ENCODE peak calls at places on chromosomes 2 and 18, in nine cellular contexts. One of them, this sample, is unnamed.

GRCh38 chr2:71505086-71505769 is 51.9 kb downstream of the DYSF start:
- DNase-seq in NK-92 treated with Interleukin-12 subunit alpha and Interleukin-12 subunit beta, amount 100 ng/mL, for 24 hours: no peak
- DNase-seq in WTC11: no peak
- DNase-seq in GM03348: no peak
- DNase-seq in T-helper 2 cell: no peak
- DNase-seq in stimulated activated CD8-positive, alpha-beta memory T cell treated with anti-CD3 and anti-CD28 coated beads, Interleukin-7, amount 100 ng/mL, for 48 hours: no peak
- DNase-seq in Daoy: peak
- DNase-seq in NCI-H524 treated with DMSO at 0.1 percent for 48 hours: peak
- DNase-seq in choroid plexus epithelial cell: no peak
- DNase-seq in this sample: no peak

GRCh38 chr18:44411971-44412370 is 268.7 kb upstream of the SETBP1 start:
- DNase-seq in Daoy: no peak
- DNase-seq in choroid plexus epithelial cell: no peak
- DNase-seq in GM03348: no peak
- DNase-seq in NCI-H524 treated with DMSO at 0.1 percent for 48 hours: no peak
- DNase-seq in stimulated activated CD8-positive, alpha-beta memory T cell treated with anti-CD3 and anti-CD28 coated beads, Interleukin-7, amount 100 ng/mL, for 48 hours: no peak
- DNase-seq in WTC11: no peak
- DNase-seq in NK-92 treated with Interleukin-12 subunit alpha and Interleukin-12 subunit beta, amount 100 ng/mL, for 24 hours: no peak
- DNase-seq in T-helper 2 cell: no peak
- DNase-seq in this sample: peak

GRCh38 chr2:232387451-232388171 is 9.1 kb downstream of the ALPP start:
- DNase-seq in WTC11: peak
- DNase-seq in GM03348: no peak
- DNase-seq in Daoy: no peak
- DNase-seq in NCI-H524 treated with DMSO at 0.1 percent for 48 hours: no peak
- DNase-seq in T-helper 2 cell: no peak
- DNase-seq in NK-92 treated with Interleukin-12 subunit alpha and Interleukin-12 subunit beta, amount 100 ng/mL, for 24 hours: no peak
- DNase-seq in choroid plexus epithelial cell: no peak
- DNase-seq in stimulated activated CD8-positive, alpha-beta memory T cell treated with anti-CD3 and anti-CD28 coated beads, Interleukin-7, amount 100 ng/mL, for 48 hours: no peak
- DNase-seq in this sample: no peak

GRCh38 chr2:200242553-200242952 is 63.9 kb upstream of the SPATS2L start:
- DNase-seq in NK-92 treated with Interleukin-12 subunit alpha and Interleukin-12 subunit beta, amount 100 ng/mL, for 24 hours: no peak
- DNase-seq in WTC11: no peak
- DNase-seq in T-helper 2 cell: no peak
- DNase-seq in NCI-H524 treated with DMSO at 0.1 percent for 48 hours: no peak
- DNase-seq in choroid plexus epithelial cell: no peak
- DNase-seq in Daoy: no peak
- DNase-seq in stimulated activated CD8-positive, alpha-beta memory T cell treated with anti-CD3 and anti-CD28 coated beads, Interleukin-7, amount 100 ng/mL, for 48 hours: no peak
- DNase-seq in GM03348: no peak
- DNase-seq in this sample: no peak

GRCh38 chr2:69784228-69784627 is 42.3 kb downstream of the ANXA4 start:
- DNase-seq in GM03348: no peak
- DNase-seq in T-helper 2 cell: no peak
- DNase-seq in choroid plexus epithelial cell: no peak
- DNase-seq in NK-92 treated with Interleukin-12 subunit alpha and Interleukin-12 subunit beta, amount 100 ng/mL, for 24 hours: no peak
- DNase-seq in Daoy: no peak
- DNase-seq in stimulated activated CD8-positive, alpha-beta memory T cell treated with anti-CD3 and anti-CD28 coated beads, Interleukin-7, amount 100 ng/mL, for 48 hours: no peak
- DNase-seq in NCI-H524 treated with DMSO at 0.1 percent for 48 hours: no peak
- DNase-seq in WTC11: no peak
- DNase-seq in this sample: no peak

GRCh38 chr2:201918981-201919380 is 112.6 kb downstream of the CDK15 start:
- DNase-seq in stimulated activated CD8-positive, alpha-beta memory T cell treated with anti-CD3 and anti-CD28 coated beads, Interleukin-7, amount 100 ng/mL, for 48 hours: no peak
- DNase-seq in T-helper 2 cell: no peak
- DNase-seq in choroid plexus epithelial cell: no peak
- DNase-seq in Daoy: no peak
- DNase-seq in NK-92 treated with Interleukin-12 subunit alpha and Interleukin-12 subunit beta, amount 100 ng/mL, for 24 hours: no peak
- DNase-seq in GM03348: no peak
- DNase-seq in WTC11: no peak
- DNase-seq in NCI-H524 treated with DMSO at 0.1 percent for 48 hours: no peak
- DNase-seq in this sample: no peak

GRCh38 chr2:198055726-198056125 is 251.3 kb downstream of the PLCL1 start:
- DNase-seq in GM03348: no peak
- DNase-seq in choroid plexus epithelial cell: no peak
- DNase-seq in WTC11: no peak
- DNase-seq in T-helper 2 cell: no peak
- DNase-seq in NCI-H524 treated with DMSO at 0.1 percent for 48 hours: no peak
- DNase-seq in NK-92 treated with Interleukin-12 subunit alpha and Interleukin-12 subunit beta, amount 100 ng/mL, for 24 hours: no peak
- DNase-seq in stimulated activated CD8-positive, alpha-beta memory T cell treated with anti-CD3 and anti-CD28 coated beads, Interleukin-7, amount 100 ng/mL, for 48 hours: no peak
- DNase-seq in Daoy: no peak
- DNase-seq in this sample: no peak

GRCh38 chr2:204696124-204696523 is 150.8 kb downstream of the PARD3B start:
- DNase-seq in T-helper 2 cell: no peak
- DNase-seq in Daoy: no peak
- DNase-seq in GM03348: no peak
- DNase-seq in choroid plexus epithelial cell: no peak
- DNase-seq in WTC11: no peak
- DNase-seq in NK-92 treated with Interleukin-12 subunit alpha and Interleukin-12 subunit beta, amount 100 ng/mL, for 24 hours: no peak
- DNase-seq in NCI-H524 treated with DMSO at 0.1 percent for 48 hours: no peak
- DNase-seq in stimulated activated CD8-positive, alpha-beta memory T cell treated with anti-CD3 and anti-CD28 coated beads, Interleukin-7, amount 100 ng/mL, for 48 hours: no peak
- DNase-seq in this sample: no peak

GRCh38 chr2:70508711-70509462 is 44.7 kb downstream of the TGFA start:
- DNase-seq in choroid plexus epithelial cell: no peak
- DNase-seq in T-helper 2 cell: no peak
- DNase-seq in GM03348: no peak
- DNase-seq in NCI-H524 treated with DMSO at 0.1 percent for 48 hours: no peak
- DNase-seq in NK-92 treated with Interleukin-12 subunit alpha and Interleukin-12 subunit beta, amount 100 ng/mL, for 24 hours: no peak
- DNase-seq in WTC11: no peak
- DNase-seq in Daoy: no peak
- DNase-seq in stimulated activated CD8-positive, alpha-beta memory T cell treated with anti-CD3 and anti-CD28 coated beads, Interleukin-7, amount 100 ng/mL, for 48 hours: no peak
- DNase-seq in this sample: no peak

GRCh38 chr18:3903341-3903740 is 453.4 kb downstream of the TGIF1 start:
- DNase-seq in GM03348: peak
- DNase-seq in Daoy: peak
- DNase-seq in T-helper 2 cell: no peak
- DNase-seq in choroid plexus epithelial cell: peak
- DNase-seq in WTC11: no peak
- DNase-seq in NK-92 treated with Interleukin-12 subunit alpha and Interleukin-12 subunit beta, amount 100 ng/mL, for 24 hours: no peak
- DNase-seq in NCI-H524 treated with DMSO at 0.1 percent for 48 hours: no peak
- DNase-seq in stimulated activated CD8-positive, alpha-beta memory T cell treated with anti-CD3 and anti-CD28 coated beads, Interleukin-7, amount 100 ng/mL, for 48 hours: no peak
- DNase-seq in this sample: peak

GRCh38 chr18:60499675-60500074 is 127.1 kb upstream of the MC4R start:
- DNase-seq in stimulated activated CD8-positive, alpha-beta memory T cell treated with anti-CD3 and anti-CD28 coated beads, Interleukin-7, amount 100 ng/mL, for 48 hours: no peak
- DNase-seq in NK-92 treated with Interleukin-12 subunit alpha and Interleukin-12 subunit beta, amount 100 ng/mL, for 24 hours: no peak
- DNase-seq in Daoy: no peak
- DNase-seq in NCI-H524 treated with DMSO at 0.1 percent for 48 hours: no peak
- DNase-seq in WTC11: no peak
- DNase-seq in GM03348: no peak
- DNase-seq in T-helper 2 cell: no peak
- DNase-seq in choroid plexus epithelial cell: no peak
- DNase-seq in this sample: no peak

GRCh38 chr2:124001681-124002080 is 23.4 kb upstream of the CNTNAP5 start:
- DNase-seq in NCI-H524 treated with DMSO at 0.1 percent for 48 hours: no peak
- DNase-seq in NK-92 treated with Interleukin-12 subunit alpha and Interleukin-12 subunit beta, amount 100 ng/mL, for 24 hours: no peak
- DNase-seq in T-helper 2 cell: no peak
- DNase-seq in GM03348: no peak
- DNase-seq in Daoy: no peak
- DNase-seq in stimulated activated CD8-positive, alpha-beta memory T cell treated with anti-CD3 and anti-CD28 coated beads, Interleukin-7, amount 100 ng/mL, for 48 hours: no peak
- DNase-seq in choroid plexus epithelial cell: no peak
- DNase-seq in WTC11: no peak
- DNase-seq in this sample: peak

GRCh38 chr2:39571197-39571731 is 94.5 kb upstream of the TMEM178A start:
- DNase-seq in WTC11: no peak
- DNase-seq in NK-92 treated with Interleukin-12 subunit alpha and Interleukin-12 subunit beta, amount 100 ng/mL, for 24 hours: no peak
- DNase-seq in NCI-H524 treated with DMSO at 0.1 percent for 48 hours: no peak
- DNase-seq in Daoy: peak
- DNase-seq in stimulated activated CD8-positive, alpha-beta memory T cell treated with anti-CD3 and anti-CD28 coated beads, Interleukin-7, amount 100 ng/mL, for 48 hours: no peak
- DNase-seq in choroid plexus epithelial cell: peak
- DNase-seq in T-helper 2 cell: no peak
- DNase-seq in GM03348: peak
- DNase-seq in this sample: no peak

GRCh38 chr2:187091664-187092063 is 242.7 kb upstream of the ZSWIM2 start:
- DNase-seq in NCI-H524 treated with DMSO at 0.1 percent for 48 hours: no peak
- DNase-seq in T-helper 2 cell: no peak
- DNase-seq in GM03348: no peak
- DNase-seq in WTC11: no peak
- DNase-seq in Daoy: peak
- DNase-seq in choroid plexus epithelial cell: no peak
- DNase-seq in NK-92 treated with Interleukin-12 subunit alpha and Interleukin-12 subunit beta, amount 100 ng/mL, for 24 hours: no peak
- DNase-seq in stimulated activated CD8-positive, alpha-beta memory T cell treated with anti-CD3 and anti-CD28 coated beads, Interleukin-7, amount 100 ng/mL, for 48 hours: no peak
- DNase-seq in this sample: no peak

GRCh38 chr2:222859786-222860726 is 780 bp upstream of the ACSL3 start:
- DNase-seq in stimulated activated CD8-positive, alpha-beta memory T cell treated with anti-CD3 and anti-CD28 coated beads, Interleukin-7, amount 100 ng/mL, for 48 hours: no peak
- DNase-seq in WTC11: peak
- DNase-seq in GM03348: peak
- DNase-seq in choroid plexus epithelial cell: peak
- DNase-seq in T-helper 2 cell: no peak
- DNase-seq in NCI-H524 treated with DMSO at 0.1 percent for 48 hours: no peak
- DNase-seq in Daoy: peak
- DNase-seq in NK-92 treated with Interleukin-12 subunit alpha and Interleukin-12 subunit beta, amount 100 ng/mL, for 24 hours: no peak
- DNase-seq in this sample: peak

GRCh38 chr2:188884051-188884450 is 90.1 kb upstream of the COL3A1 start:
- DNase-seq in Daoy: peak
- DNase-seq in stimulated activated CD8-positive, alpha-beta memory T cell treated with anti-CD3 and anti-CD28 coated beads, Interleukin-7, amount 100 ng/mL, for 48 hours: no peak
- DNase-seq in choroid plexus epithelial cell: peak
- DNase-seq in NK-92 treated with Interleukin-12 subunit alpha and Interleukin-12 subunit beta, amount 100 ng/mL, for 24 hours: no peak
- DNase-seq in WTC11: no peak
- DNase-seq in T-helper 2 cell: no peak
- DNase-seq in NCI-H524 treated with DMSO at 0.1 percent for 48 hours: no peak
- DNase-seq in GM03348: peak
- DNase-seq in this sample: no peak

GRCh38 chr2:19643117-19643518 is 258.7 kb downstream of the TTC32 start:
- DNase-seq in choroid plexus epithelial cell: peak
- DNase-seq in NCI-H524 treated with DMSO at 0.1 percent for 48 hours: no peak
- DNase-seq in GM03348: no peak
- DNase-seq in stimulated activated CD8-positive, alpha-beta memory T cell treated with anti-CD3 and anti-CD28 coated beads, Interleukin-7, amount 100 ng/mL, for 48 hours: no peak
- DNase-seq in Daoy: no peak
- DNase-seq in T-helper 2 cell: no peak
- DNase-seq in NK-92 treated with Interleukin-12 subunit alpha and Interleukin-12 subunit beta, amount 100 ng/mL, for 24 hours: no peak
- DNase-seq in WTC11: no peak
- DNase-seq in this sample: no peak

GRCh38 chr2:30203156-30203555 is 28.2 kb upstream of the LBH start:
- DNase-seq in choroid plexus epithelial cell: no peak
- DNase-seq in NK-92 treated with Interleukin-12 subunit alpha and Interleukin-12 subunit beta, amount 100 ng/mL, for 24 hours: no peak
- DNase-seq in NCI-H524 treated with DMSO at 0.1 percent for 48 hours: no peak
- DNase-seq in GM03348: no peak
- DNase-seq in stimulated activated CD8-positive, alpha-beta memory T cell treated with anti-CD3 and anti-CD28 coated beads, Interleukin-7, amount 100 ng/mL, for 48 hours: no peak
- DNase-seq in WTC11: no peak
- DNase-seq in Daoy: no peak
- DNase-seq in T-helper 2 cell: no peak
- DNase-seq in this sample: no peak

GRCh38 chr2:229485782-229486181 is 214.7 kb upstream of the PID1 start:
- DNase-seq in NK-92 treated with Interleukin-12 subunit alpha and Interleukin-12 subunit beta, amount 100 ng/mL, for 24 hours: no peak
- DNase-seq in T-helper 2 cell: no peak
- DNase-seq in choroid plexus epithelial cell: no peak
- DNase-seq in GM03348: no peak
- DNase-seq in NCI-H524 treated with DMSO at 0.1 percent for 48 hours: no peak
- DNase-seq in stimulated activated CD8-positive, alpha-beta memory T cell treated with anti-CD3 and anti-CD28 coated beads, Interleukin-7, amount 100 ng/mL, for 48 hours: no peak
- DNase-seq in WTC11: no peak
- DNase-seq in Daoy: no peak
- DNase-seq in this sample: no peak

GRCh38 chr2:191265311-191266170 is 20.3 kb downstream of the MYO1B start:
- DNase-seq in T-helper 2 cell: no peak
- DNase-seq in Daoy: peak
- DNase-seq in stimulated activated CD8-positive, alpha-beta memory T cell treated with anti-CD3 and anti-CD28 coated beads, Interleukin-7, amount 100 ng/mL, for 48 hours: no peak
- DNase-seq in choroid plexus epithelial cell: peak
- DNase-seq in NK-92 treated with Interleukin-12 subunit alpha and Interleukin-12 subunit beta, amount 100 ng/mL, for 24 hours: no peak
- DNase-seq in WTC11: no peak
- DNase-seq in GM03348: peak
- DNase-seq in NCI-H524 treated with DMSO at 0.1 percent for 48 hours: no peak
- DNase-seq in this sample: peak

GRCh38 chr2:178513876-178514275 is 33.6 kb downstream of the PLEKHA3 start:
- DNase-seq in WTC11: no peak
- DNase-seq in NCI-H524 treated with DMSO at 0.1 percent for 48 hours: no peak
- DNase-seq in NK-92 treated with Interleukin-12 subunit alpha and Interleukin-12 subunit beta, amount 100 ng/mL, for 24 hours: no peak
- DNase-seq in stimulated activated CD8-positive, alpha-beta memory T cell treated with anti-CD3 and anti-CD28 coated beads, Interleukin-7, amount 100 ng/mL, for 48 hours: no peak
- DNase-seq in GM03348: peak
- DNase-seq in T-helper 2 cell: no peak
- DNase-seq in Daoy: peak
- DNase-seq in choroid plexus epithelial cell: no peak
- DNase-seq in this sample: peak

GRCh38 chr2:127032601-127033000 is 74.4 kb downstream of the BIN1 start:
- DNase-seq in WTC11: no peak
- DNase-seq in NK-92 treated with Interleukin-12 subunit alpha and Interleukin-12 subunit beta, amount 100 ng/mL, for 24 hours: no peak
- DNase-seq in Daoy: no peak
- DNase-seq in choroid plexus epithelial cell: no peak
- DNase-seq in stimulated activated CD8-positive, alpha-beta memory T cell treated with anti-CD3 and anti-CD28 coated beads, Interleukin-7, amount 100 ng/mL, for 48 hours: no peak
- DNase-seq in GM03348: peak
- DNase-seq in NCI-H524 treated with DMSO at 0.1 percent for 48 hours: no peak
- DNase-seq in T-helper 2 cell: no peak
- DNase-seq in this sample: peak

GRCh38 chr18:12839526-12840196 is 44.4 kb downstream of the PTPN2 start:
- DNase-seq in GM03348: peak
- DNase-seq in choroid plexus epithelial cell: peak
- DNase-seq in T-helper 2 cell: no peak
- DNase-seq in NCI-H524 treated with DMSO at 0.1 percent for 48 hours: no peak
- DNase-seq in stimulated activated CD8-positive, alpha-beta memory T cell treated with anti-CD3 and anti-CD28 coated beads, Interleukin-7, amount 100 ng/mL, for 48 hours: peak
- DNase-seq in WTC11: no peak
- DNase-seq in Daoy: no peak
- DNase-seq in NK-92 treated with Interleukin-12 subunit alpha and Interleukin-12 subunit beta, amount 100 ng/mL, for 24 hours: no peak
- DNase-seq in this sample: no peak

GRCh38 chr18:25177631-25178030 is 174.3 kb downstream of the ZNF521 start:
- DNase-seq in Daoy: no peak
- DNase-seq in T-helper 2 cell: no peak
- DNase-seq in NK-92 treated with Interleukin-12 subunit alpha and Interleukin-12 subunit beta, amount 100 ng/mL, for 24 hours: no peak
- DNase-seq in GM03348: no peak
- DNase-seq in stimulated activated CD8-positive, alpha-beta memory T cell treated with anti-CD3 and anti-CD28 coated beads, Interleukin-7, amount 100 ng/mL, for 48 hours: no peak
- DNase-seq in NCI-H524 treated with DMSO at 0.1 percent for 48 hours: no peak
- DNase-seq in choroid plexus epithelial cell: no peak
- DNase-seq in WTC11: no peak
- DNase-seq in this sample: no peak

GRCh38 chr2:185984670-185985069 is 246.1 kb downstream of the FSIP2 start:
- DNase-seq in NK-92 treated with Interleukin-12 subunit alpha and Interleukin-12 subunit beta, amount 100 ng/mL, for 24 hours: no peak
- DNase-seq in NCI-H524 treated with DMSO at 0.1 percent for 48 hours: no peak
- DNase-seq in choroid plexus epithelial cell: peak
- DNase-seq in T-helper 2 cell: no peak
- DNase-seq in WTC11: no peak
- DNase-seq in Daoy: no peak
- DNase-seq in GM03348: no peak
- DNase-seq in stimulated activated CD8-positive, alpha-beta memory T cell treated with anti-CD3 and anti-CD28 coated beads, Interleukin-7, amount 100 ng/mL, for 48 hours: no peak
- DNase-seq in this sample: no peak

This sample was measured in MG63.